ENCODE peak calls at places on chromosomes 12 and 14, in four cellular contexts. Q is SK-N-SH, O is HepG2, A is K562. P is an unnamed sample.

GRCh38 chr12:114555451-114555850 is 128.5 kb downstream of the TBX3 start:
- DNase-seq in Q (no peak), O (no peak), A (no peak), P (no peak)

GRCh38 chr14:49768301-49769121 is 558 bp downstream of the KLHDC2 start:
- DNase-seq in Q (peak; percentile 67), O (peak; percentile 70), A (peak; percentile 74), P (peak; percentile 24)

GRCh38 chr12:62724947-62725447 is 210.0 kb downstream of the PPM1H start:
- DNase-seq in Q (no peak), O (peak; percentile 6), A (peak; percentile 61), P (no peak)

GRCh38 chr14:87268997-87269396 is 724.0 kb downstream of the GALC start:
- DNase-seq in Q (no peak), O (no peak), A (no peak), P (no peak)

GRCh38 chr12:56159482-56160105 is 1.4 kb downstream of the MYL6 start:
- DNase-seq in Q (no peak), O (no peak), A (no peak), P (no peak)

GRCh38 chr14:76639606-76640272 is 121.5 kb upstream of the VASH1 start:
- DNase-seq in Q (no peak), O (no peak), A (no peak), P (no peak)

GRCh38 chr12:121668750-121669524 is 517 bp downstream of the MORN3 start:
- DNase-seq in Q (peak; percentile 84), O (peak; percentile 28), A (peak; percentile 57), P (peak; percentile 33)

GRCh38 chr12:132175496-132176357 is 31.5 kb downstream of the NOC4L start:
- DNase-seq in Q (no peak), O (no peak), A (no peak), P (no peak)

GRCh38 chr12:113961921-113962710 is 4.0 kb downstream of the RBM19 start:
- DNase-seq in Q (no peak), O (peak; percentile 20), A (no peak), P (peak; percentile 45)

GRCh38 chr14:76261371-76261811 is 109.7 kb downstream of the GPATCH2L start:
- DNase-seq in Q (no peak), O (no peak), A (peak; percentile 27), P (no peak)

GRCh38 chr12:124874188-124874587 is 10.5 kb upstream of the SCARB1 start:
- DNase-seq in Q (no peak), O (no peak), A (no peak), P (no peak)

GRCh38 chr12:30026621-30027234 is 243.0 kb upstream of the TMTC1 start:
- DNase-seq in Q (no peak), O (no peak), A (no peak), P (no peak)

GRCh38 chr12:3683670-3684069 is 69.2 kb downstream of the CRACR2A start:
- DNase-seq in Q (no peak), O (no peak), A (peak; percentile 71), P (no peak)

GRCh38 chr12:94730846-94731245 is 80.5 kb upstream of the TMCC3 start:
- DNase-seq in Q (no peak), O (no peak), A (no peak), P (no peak)

GRCh38 chr12:31234955-31235867 is 90.7 kb downstream of the SINHCAF start:
- DNase-seq in Q (peak; percentile 68), O (peak; percentile 7), A (peak; percentile 25), P (no peak)
- TF ChIP-seq GABPA in Q (no peak), O (no peak), A (no peak), P (no peak)

DNA sequence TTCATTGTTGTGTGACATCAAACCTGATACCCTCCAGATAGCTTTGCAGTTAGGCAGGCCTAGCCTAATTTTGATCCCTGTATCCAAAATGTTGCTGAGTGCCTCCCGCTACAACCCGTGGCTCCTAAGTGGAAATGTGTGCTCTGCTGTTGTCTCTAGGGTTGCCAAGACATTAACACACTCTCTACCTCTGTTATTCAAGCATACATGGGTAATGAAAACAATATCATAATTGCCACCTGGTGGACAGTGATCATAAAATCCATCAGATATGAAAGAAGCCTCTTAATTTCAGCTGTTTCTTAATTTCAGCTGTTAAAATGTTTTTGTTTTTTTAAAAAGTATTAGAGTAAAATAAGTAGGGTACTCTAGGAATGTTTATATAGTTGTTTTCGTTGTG is 93.5 kb downstream of the PLEKHA5 start:
- DNase-seq in Q (peak; percentile 25), O (no peak), A (no peak), P (no peak)
- TF ChIP-seq CTCF in Q (peak; percentile 51), O (no peak), A (no peak), P (no peak)

GRCh38 chr12:64147011-64147671 is 75.0 kb downstream of the KICS2 start:
- DNase-seq in Q (no peak), O (no peak), A (no peak), P (no peak)

GRCh38 chr12:64142784-64143183 is 79.3 kb downstream of the KICS2 start:
- DNase-seq in Q (no peak), O (no peak), A (no peak), P (no peak)

GRCh38 chr12:64142382-64142781 is 79.7 kb downstream of the KICS2 start:
- DNase-seq in Q (no peak), O (no peak), A (no peak), P (no peak)

GRCh38 chr12:64145226-64145625 is 76.9 kb downstream of the KICS2 start:
- DNase-seq in Q (no peak), O (no peak), A (peak; percentile 3), P (no peak)

GRCh38 chr12:64147860-64148259 is 74.2 kb downstream of the KICS2 start:
- DNase-seq in Q (no peak), O (no peak), A (no peak), P (no peak)
- H3K27me3 ChIP-seq in Q (no peaks in the 10 kb centered on the region), O (no peaks in the 10 kb centered on the region), A (no peaks in the 10 kb centered on the region), P (no peaks in the 10 kb centered on the region)

DNA sequence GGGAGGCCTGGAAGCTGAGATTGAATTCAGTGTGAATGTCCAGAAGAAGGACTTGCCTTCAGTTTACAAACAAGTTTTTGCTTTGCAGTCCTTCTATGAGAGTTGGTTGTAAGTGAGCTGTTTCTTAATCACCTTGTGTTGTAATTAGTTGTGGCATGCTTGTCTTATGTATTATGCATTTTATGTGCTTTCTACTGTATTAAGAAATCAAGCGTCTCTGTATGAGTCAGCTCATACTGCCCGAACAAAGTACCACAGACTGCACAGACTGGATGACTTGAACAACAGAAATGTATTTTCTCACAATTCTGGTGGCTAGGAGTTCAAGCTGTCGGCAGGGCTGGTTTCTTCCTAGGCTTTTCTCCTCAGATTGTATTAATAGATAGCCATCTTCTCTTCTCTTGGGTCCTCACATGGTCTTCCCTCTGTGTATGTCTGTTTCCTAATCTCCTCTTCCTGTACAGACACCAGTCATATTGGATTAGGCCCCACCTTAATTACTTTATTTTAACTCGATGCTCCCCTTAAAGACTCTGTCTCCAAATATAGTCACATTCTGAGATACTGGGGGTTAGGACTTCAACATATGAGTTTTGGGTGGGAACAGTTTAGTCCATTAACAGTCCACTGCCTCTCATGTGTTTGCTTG is 77.8 kb downstream of the FLRT2 start:
- DNase-seq in Q (no peak), O (no peak), A (no peak), P (peak; percentile 43)
- TF ChIP-seq GABPA in Q (no peak), O (no peak), A (no peak), P (no peak)

GRCh38 chr14:23624830-23625404 is 11.2 kb upstream of the DHRS2 start:
- DNase-seq in Q (no peak), O (no peak), A (no peak), P (no peak)
- TF ChIP-seq CTCF in Q (no peak), O (no peak), A (no peak), P (no peak)